ENCODE peak calls at places on chromosomes 3 and 15, in six cellular contexts. One of them, this sample, is unnamed.

GRCh38 chr3:27511724-27512422 is 27.7 kb upstream of the SLC4A7 start:
- DNase-seq in IMR-90: no peak
- DNase-seq in heart right ventricle: no peak
- DNase-seq in A549: no peak
- DNase-seq in SK-N-SH: no peak
- DNase-seq in hepatocyte: no peak
- DNase-seq in this sample: no peak

GRCh38 chr3:114756506-114757279 is 390.4 kb downstream of the ZBTB20 start:
- DNase-seq in IMR-90: peak
- DNase-seq in heart right ventricle: peak
- DNase-seq in A549: no peak
- DNase-seq in SK-N-SH: no peak
- DNase-seq in hepatocyte: no peak
- DNase-seq in this sample: no peak

GRCh38 chr15:93110502-93111040 is 21.6 kb upstream of the RGMA start:
- DNase-seq in IMR-90: no peak
- DNase-seq in heart right ventricle: no peak
- DNase-seq in A549: no peak
- DNase-seq in SK-N-SH: no peak
- DNase-seq in hepatocyte: no peak
- DNase-seq in this sample: no peak

GRCh38 chr15:93694038-93694437 is 537.3 kb upstream of the MCTP2 start:
- DNase-seq in IMR-90: no peak
- DNase-seq in heart right ventricle: no peak
- DNase-seq in A549: no peak
- DNase-seq in SK-N-SH: no peak
- DNase-seq in hepatocyte: no peak
- DNase-seq in this sample: no peak

GRCh38 chr15:80455668-80456442 is 51.7 kb downstream of the ARNT2 start:
- DNase-seq in IMR-90: peak
- DNase-seq in heart right ventricle: peak
- DNase-seq in A549: peak
- DNase-seq in SK-N-SH: peak
- DNase-seq in hepatocyte: peak
- DNase-seq in this sample: peak

GRCh38 chr3:173993299-173993698 is 595.8 kb downstream of the NLGN1 start:
- DNase-seq in IMR-90: peak
- DNase-seq in heart right ventricle: no peak
- DNase-seq in A549: peak
- DNase-seq in SK-N-SH: peak
- DNase-seq in hepatocyte: peak
- DNase-seq in this sample: no peak

GRCh38 chr3:30855390-30855789 is 39.1 kb downstream of the GADL1 start:
- DNase-seq in IMR-90: no peak
- DNase-seq in heart right ventricle: no peak
- DNase-seq in A549: no peak
- DNase-seq in SK-N-SH: peak
- DNase-seq in hepatocyte: peak
- DNase-seq in this sample: no peak

GRCh38 chr15:60395276-60396011 is 2.3 kb downstream of the ANXA2 start:
- DNase-seq in IMR-90: no peak
- DNase-seq in heart right ventricle: no peak
- DNase-seq in A549: no peak
- DNase-seq in SK-N-SH: no peak
- DNase-seq in hepatocyte: no peak
- DNase-seq in this sample: no peak

GRCh38 chr15:38463893-38464292 is 10.0 kb downstream of the FAM98B start:
- DNase-seq in IMR-90: no peak
- DNase-seq in heart right ventricle: no peak
- DNase-seq in A549: no peak
- DNase-seq in SK-N-SH: no peak
- DNase-seq in hepatocyte: no peak
- DNase-seq in this sample: no peak

GRCh38 chr15:65054333-65055200 is 9.4 kb downstream of the SLC51B start:
- DNase-seq in IMR-90: peak
- DNase-seq in heart right ventricle: peak
- DNase-seq in A549: peak
- DNase-seq in SK-N-SH: peak
- DNase-seq in hepatocyte: peak
- DNase-seq in this sample: peak

GRCh38 chr3:188905991-188906635 is 265.7 kb upstream of the TPRG1 start:
- DNase-seq in IMR-90: no peak
- DNase-seq in heart right ventricle: no peak
- DNase-seq in A549: no peak
- DNase-seq in SK-N-SH: no peak
- DNase-seq in hepatocyte: no peak
- DNase-seq in this sample: no peak

GRCh38 chr3:66991478-66991877 is 6.6 kb upstream of the KBTBD8 start:
- DNase-seq in IMR-90: peak
- DNase-seq in heart right ventricle: no peak
- DNase-seq in A549: no peak
- DNase-seq in SK-N-SH: no peak
- DNase-seq in hepatocyte: peak
- DNase-seq in this sample: no peak

DNA sequence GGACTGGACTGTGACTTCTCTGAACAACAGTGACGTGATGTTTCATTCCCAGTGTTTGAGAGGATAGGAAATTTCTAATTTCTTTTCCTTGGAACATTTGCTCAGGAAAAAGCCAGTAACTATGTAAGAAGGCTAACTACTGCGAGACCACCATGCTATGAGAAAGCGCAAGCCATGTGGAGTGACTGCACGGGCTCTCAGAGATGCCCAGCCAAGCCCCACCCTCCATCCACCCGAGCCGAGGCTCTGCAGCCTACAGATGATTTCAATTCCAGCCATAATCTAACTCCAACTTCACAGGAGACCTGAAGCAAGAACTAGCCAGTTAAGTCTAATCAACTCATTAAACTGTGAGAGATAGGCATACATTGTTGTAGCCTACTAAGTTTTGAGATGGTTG is 124.3 kb downstream of the GREM1 start:
- DNase-seq in IMR-90: no peak
- DNase-seq in heart right ventricle: no peak
- DNase-seq in A549: no peak
- DNase-seq in SK-N-SH: no peak
- DNase-seq in hepatocyte: no peak
- DNase-seq in this sample: no peak
- H3K4me3 ChIP-seq in IMR-90: no peak
- H3K4me3 ChIP-seq in heart right ventricle: no peak
- H3K4me3 ChIP-seq in A549: no peak
- H3K4me3 ChIP-seq in SK-N-SH: no peak
- H3K4me3 ChIP-seq in hepatocyte: no peak
- H3K4me3 ChIP-seq in this sample: no peak

GRCh38 chr3:152205097-152205593 is 63.6 kb upstream of the MBNL1 start:
- DNase-seq in IMR-90: no peak
- DNase-seq in heart right ventricle: no peak
- DNase-seq in A549: no peak
- DNase-seq in SK-N-SH: no peak
- DNase-seq in hepatocyte: no peak
- DNase-seq in this sample: no peak

GRCh38 chr3:152206243-152206642 is 62.5 kb upstream of the MBNL1 start:
- DNase-seq in IMR-90: no peak
- DNase-seq in heart right ventricle: no peak
- DNase-seq in A549: no peak
- DNase-seq in SK-N-SH: no peak
- DNase-seq in hepatocyte: no peak
- DNase-seq in this sample: no peak

GRCh38 chr3:152203677-152204076 is 65.1 kb upstream of the MBNL1 start:
- DNase-seq in IMR-90: peak
- DNase-seq in heart right ventricle: no peak
- DNase-seq in A549: no peak
- DNase-seq in SK-N-SH: no peak
- DNase-seq in hepatocyte: no peak
- DNase-seq in this sample: no peak

GRCh38 chr3:152202976-152203626 is 65.6 kb upstream of the MBNL1 start:
- DNase-seq in IMR-90: no peak
- DNase-seq in heart right ventricle: no peak
- DNase-seq in A549: no peak
- DNase-seq in SK-N-SH: no peak
- DNase-seq in hepatocyte: no peak
- DNase-seq in this sample: no peak

GRCh38 chr3:152204218-152204617 is 64.5 kb upstream of the MBNL1 start:
- DNase-seq in IMR-90: no peak
- DNase-seq in heart right ventricle: no peak
- DNase-seq in A549: no peak
- DNase-seq in SK-N-SH: no peak
- DNase-seq in hepatocyte: no peak
- DNase-seq in this sample: no peak
- H3K4me3 ChIP-seq in IMR-90: no peak
- H3K4me3 ChIP-seq in heart right ventricle: peak
- H3K4me3 ChIP-seq in A549: no peak
- H3K4me3 ChIP-seq in SK-N-SH: no peak
- H3K4me3 ChIP-seq in hepatocyte: no peak
- H3K4me3 ChIP-seq in this sample: no peak

GRCh38 chr15:88574062-88574461 is 27.6 kb upstream of the DET1 start:
- DNase-seq in IMR-90: no peak
- DNase-seq in heart right ventricle: no peak
- DNase-seq in A549: no peak
- DNase-seq in SK-N-SH: no peak
- DNase-seq in hepatocyte: no peak
- DNase-seq in this sample: no peak

GRCh38 chr15:88568589-88568988 is 22.1 kb upstream of the DET1 start:
- DNase-seq in IMR-90: no peak
- DNase-seq in heart right ventricle: no peak
- DNase-seq in A549: no peak
- DNase-seq in SK-N-SH: no peak
- DNase-seq in hepatocyte: no peak
- DNase-seq in this sample: no peak

GRCh38 chr15:88574646-88575045 is 28.2 kb upstream of the DET1 start:
- DNase-seq in IMR-90: no peak
- DNase-seq in heart right ventricle: no peak
- DNase-seq in A549: no peak
- DNase-seq in SK-N-SH: no peak
- DNase-seq in hepatocyte: no peak
- DNase-seq in this sample: no peak

GRCh38 chr15:88572030-88572333 is 25.5 kb upstream of the DET1 start:
- DNase-seq in IMR-90: no peak
- DNase-seq in heart right ventricle: no peak
- DNase-seq in A549: no peak
- DNase-seq in SK-N-SH: peak
- DNase-seq in hepatocyte: no peak
- DNase-seq in this sample: no peak

DNA sequence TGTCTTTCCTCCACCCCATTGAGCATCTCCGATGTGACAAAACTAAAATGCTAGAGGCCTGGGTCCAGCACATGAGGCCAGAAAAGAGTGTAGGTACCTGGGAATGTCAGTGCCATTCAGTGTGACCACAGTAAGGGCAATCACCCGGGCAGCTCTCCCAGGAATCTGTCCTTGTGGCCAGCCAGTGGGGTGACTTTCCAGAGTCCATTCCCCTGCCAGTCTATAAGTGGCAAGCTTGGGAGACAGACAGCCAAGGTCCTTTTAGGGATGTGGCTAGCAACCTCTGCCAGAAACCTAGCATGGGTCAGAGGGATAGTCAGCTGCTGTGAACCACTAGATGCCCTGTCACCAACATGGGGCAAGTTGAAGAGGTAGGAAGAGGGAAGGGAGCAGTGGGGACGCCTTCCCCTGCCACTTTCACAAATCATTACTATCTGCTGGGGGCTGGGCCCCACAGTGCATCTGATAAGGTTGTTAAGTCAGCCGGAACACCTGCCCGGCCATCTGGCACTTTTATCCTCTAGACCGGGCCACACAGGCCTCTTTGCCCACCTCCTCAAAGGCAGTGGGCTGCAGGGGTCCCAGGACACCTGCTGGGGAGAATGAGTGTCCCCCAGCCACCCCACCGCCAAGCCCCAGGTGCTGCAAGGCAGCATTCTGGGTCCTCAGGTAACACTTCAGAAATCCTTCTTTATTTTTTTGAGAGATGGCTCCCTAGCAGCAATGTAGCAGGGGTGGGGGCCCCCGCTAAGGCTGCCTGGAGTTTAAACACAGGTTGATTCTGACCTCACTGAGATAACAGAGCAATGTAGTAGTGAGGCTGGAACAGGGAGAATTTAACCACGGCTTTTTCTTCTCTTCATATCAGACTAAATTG is 24.9 kb upstream of the DET1 start:
- DNase-seq in IMR-90: no peak
- DNase-seq in heart right ventricle: peak
- DNase-seq in A549: no peak
- DNase-seq in SK-N-SH: peak
- DNase-seq in hepatocyte: peak
- DNase-seq in this sample: no peak
- H3K4me3 ChIP-seq in IMR-90: no peak
- H3K4me3 ChIP-seq in heart right ventricle: no peak
- H3K4me3 ChIP-seq in A549: no peak
- H3K4me3 ChIP-seq in SK-N-SH: no peak
- H3K4me3 ChIP-seq in hepatocyte: no peak
- H3K4me3 ChIP-seq in this sample: no peak

GRCh38 chr15:95323798-95324197 is 1006.7 kb upstream of the NR2F2 start:
- DNase-seq in IMR-90: no peak
- DNase-seq in heart right ventricle: no peak
- DNase-seq in A549: no peak
- DNase-seq in SK-N-SH: no peak
- DNase-seq in hepatocyte: peak
- DNase-seq in this sample: no peak
- H3K4me3 ChIP-seq in IMR-90: no peak
- H3K4me3 ChIP-seq in heart right ventricle: no peak
- H3K4me3 ChIP-seq in A549: no peak
- H3K4me3 ChIP-seq in SK-N-SH: no peak
- H3K4me3 ChIP-seq in hepatocyte: no peak
- H3K4me3 ChIP-seq in this sample: no peak

GRCh38 chr3:182179631-182180030 is 467.9 kb downstream of the SOX2 start:
- DNase-seq in IMR-90: no peak
- DNase-seq in heart right ventricle: no peak
- DNase-seq in A549: no peak
- DNase-seq in SK-N-SH: no peak
- DNase-seq in hepatocyte: no peak
- DNase-seq in this sample: peak
- H3K4me3 ChIP-seq in IMR-90: no peak
- H3K4me3 ChIP-seq in heart right ventricle: no peak
- H3K4me3 ChIP-seq in A549: no peak
- H3K4me3 ChIP-seq in SK-N-SH: no peak
- H3K4me3 ChIP-seq in hepatocyte: no peak
- H3K4me3 ChIP-seq in this sample: no peak

GRCh38 chr15:90929709-90930019 is 2.7 kb downstream of the HDDC3 start:
- DNase-seq in IMR-90: no peak
- DNase-seq in heart right ventricle: no peak
- DNase-seq in A549: no peak
- DNase-seq in SK-N-SH: no peak
- DNase-seq in hepatocyte: no peak
- DNase-seq in this sample: no peak
- H3K4me3 ChIP-seq in IMR-90: peak
- H3K4me3 ChIP-seq in heart right ventricle: peak
- H3K4me3 ChIP-seq in A549: peak
- H3K4me3 ChIP-seq in SK-N-SH: peak
- H3K4me3 ChIP-seq in hepatocyte: no peak
- H3K4me3 ChIP-seq in this sample: peak

DNA sequence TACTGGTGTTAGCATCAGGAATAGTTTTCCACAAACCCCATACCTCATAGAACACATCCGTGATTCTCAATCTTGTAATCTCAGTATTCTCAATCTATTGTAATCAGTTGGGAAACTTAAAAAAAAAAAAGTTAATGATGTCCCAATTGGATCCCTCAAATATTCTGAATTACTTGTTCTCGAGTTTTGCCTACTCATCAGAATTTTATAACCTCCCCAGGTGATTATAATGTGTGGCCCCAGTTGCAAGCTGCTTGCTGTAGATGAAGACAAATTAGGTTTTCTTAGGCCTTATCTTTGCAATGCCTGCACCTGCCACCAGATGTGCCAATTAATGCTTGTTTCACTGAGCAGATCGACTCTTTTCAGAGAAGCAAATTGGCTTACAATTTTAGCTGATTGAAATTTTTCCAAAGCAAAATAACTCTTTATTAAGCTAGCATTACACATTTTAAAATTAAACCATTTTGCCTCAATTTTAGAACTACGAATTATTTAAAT is 19.0 kb upstream of the DIPK2A start:
- DNase-seq in IMR-90: no peak
- DNase-seq in heart right ventricle: no peak
- DNase-seq in A549: no peak
- DNase-seq in SK-N-SH: no peak
- DNase-seq in hepatocyte: no peak
- DNase-seq in this sample: no peak
- H3K4me3 ChIP-seq in IMR-90: no peak
- H3K4me3 ChIP-seq in heart right ventricle: no peak
- H3K4me3 ChIP-seq in A549: no peak
- H3K4me3 ChIP-seq in SK-N-SH: no peak
- H3K4me3 ChIP-seq in hepatocyte: no peak
- H3K4me3 ChIP-seq in this sample: no peak

This sample was measured in lung.